ENCODE peak calls at places on chromosomes 12 and 14, in six cellular contexts. X is adrenal gland, F is suprapubic skin, G is IMR-90, L is A549, O is ovary. W is an unnamed sample.

GRCh38 chr12:116346222-116346621 is 68.7 kb upstream of the MED13L start:
- DNase-seq in G (no peak), L (no peak), F (no peak), O (peak), X (peak), W (no peak)

GRCh38 chr12:107551434-107551833 is 134.2 kb upstream of the PWP1 start:
- DNase-seq in G (no peak), F (no peak), X (no peak), O (no peak), L (no peak), W (no peak)

GRCh38 chr14:54572316-54572715 is 5.4 kb downstream of the SAMD4A start:
- DNase-seq in O (no peak), L (peak), X (no peak), F (no peak), G (no peak), W (no peak)

GRCh38 chr12:80226576-80226975 is 127.2 kb downstream of the OTOGL start:
- DNase-seq in L (no peak), F (no peak), O (no peak), G (peak), X (no peak), W (no peak)

GRCh38 chr12:124551268-124552144 is 15.9 kb downstream of the NCOR2 start:
- DNase-seq in G (peak), O (no peak), F (peak), X (no peak), L (no peak), W (no peak)

GRCh38 chr12:4380332-4380731 is 820 bp upstream of the FGF23 start:
- DNase-seq in O (no peak), F (no peak), G (no peak), X (no peak), L (no peak), W (no peak)

GRCh38 chr14:54213531-54213930 is 183.3 kb upstream of the CDKN3 start:
- DNase-seq in F (no peak), L (no peak), O (no peak), X (no peak), G (no peak), W (no peak)

GRCh38 chr14:52950898-52951729 is at the start of gene FERMT2:
- DNase-seq in G (peak), L (peak), O (peak), F (peak), X (peak), W (peak)

GRCh38 chr12:115857923-115858322 is 419.6 kb downstream of the MED13L start:
- DNase-seq in O (no peak), F (no peak), G (no peak), L (no peak), X (peak), W (no peak)

GRCh38 chr12:9081667-9082243 is 34.0 kb downstream of the A2M start:
- DNase-seq in L (no peak), X (no peak), G (no peak), O (no peak), F (no peak), W (no peak)
- TF ChIP-seq POLR2A in L (no peak), X (no peak), G (no peak), O (no peak), F (no peak), W (no peak)

GRCh38 chr14:55579724-55580400 is at the start of gene KTN1:
- DNase-seq in L (peak), O (peak), F (peak), G (peak), X (peak), W (peak)
- TF ChIP-seq POLR2A in L (peak), O (peak), F (peak), G (peak), X (peak), W (peak)

GRCh38 chr12:132342828-132343227 is 13.4 kb upstream of the GALNT9 start:
- DNase-seq in F (no peak), X (no peak), G (no peak), L (no peak), O (no peak), W (no peak)

GRCh38 chr12:132343294-132343972 is 14.0 kb upstream of the GALNT9 start:
- DNase-seq in F (no peak), X (no peak), O (no peak), G (no peak), L (no peak), W (no peak)

GRCh38 chr12:132341318-132342050 is 12.1 kb upstream of the GALNT9 start:
- DNase-seq in F (no peak), L (no peak), O (no peak), G (no peak), X (no peak), W (no peak)

GRCh38 chr12:132344181-132344580 is 14.8 kb upstream of the GALNT9 start:
- DNase-seq in L (no peak), F (no peak), X (no peak), O (no peak), G (no peak), W (no peak)

DNA sequence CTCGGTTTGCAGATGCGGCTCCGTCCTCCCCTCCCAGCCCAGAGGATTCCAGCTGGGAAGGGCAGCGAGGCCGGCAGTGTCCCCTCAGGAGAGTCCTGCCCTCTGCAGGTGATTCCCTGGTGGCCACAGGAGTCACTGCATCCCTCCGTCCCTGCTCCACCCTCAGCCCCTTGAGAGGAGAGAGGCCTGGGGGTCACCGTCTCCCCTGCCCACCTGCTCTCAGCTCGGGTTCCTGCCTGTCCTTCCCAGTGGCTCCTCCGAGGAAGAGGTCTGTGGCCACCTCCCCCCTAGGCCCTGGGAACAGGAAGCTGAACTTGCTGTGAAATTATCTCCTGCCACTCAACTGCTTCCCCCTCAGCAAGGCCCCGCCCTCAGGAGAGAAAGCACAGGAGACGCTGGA is 12.9 kb upstream of the GALNT9 start:
- DNase-seq in L (peak), O (no peak), F (no peak), X (no peak), G (no peak), W (no peak)
- TF ChIP-seq POLR2A in L (no peak), O (no peak), F (no peak), X (no peak), G (no peak), W (no peak)

DNA sequence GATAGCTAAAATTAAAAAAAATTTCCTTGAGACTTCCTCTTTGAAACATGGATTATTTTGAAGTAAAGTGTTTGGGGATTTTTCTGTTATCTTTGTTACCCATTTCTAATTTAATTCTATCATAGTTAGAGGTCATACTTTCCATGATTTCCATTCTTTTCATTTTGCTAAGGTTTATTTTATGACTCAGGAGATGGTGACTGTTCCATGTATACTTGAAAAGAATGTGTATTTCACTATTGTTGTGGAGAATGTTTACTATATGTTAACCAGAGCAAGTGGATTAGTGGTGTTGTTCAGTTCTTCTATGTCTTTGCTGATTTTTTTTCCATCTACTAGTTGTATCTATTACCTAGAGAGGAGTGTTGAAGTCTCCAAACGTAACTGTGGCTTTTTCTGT is 250.5 kb upstream of the PELI2 start:
- DNase-seq in O (no peak), L (no peak), F (no peak), X (no peak), G (peak), W (no peak)
- TF ChIP-seq POLR2A in O (no peak), L (no peak), F (no peak), X (no peak), G (no peak), W (no peak)

GRCh38 chr12:120394483-120395367 is 25.8 kb upstream of the MSI1 start:
- DNase-seq in G (no peak), L (no peak), X (no peak), F (no peak), O (no peak), W (no peak)
- TF ChIP-seq POLR2A in G (no peak), L (no peak), X (no peak), F (no peak), O (no peak), W (no peak)

GRCh38 chr14:68791078-68791983 is 1.5 kb downstream of the ZFP36L1 start:
- DNase-seq in F (no peak), L (peak), G (no peak), O (peak), X (peak), W (no peak)
- TF ChIP-seq POLR2A in F (no peak), L (no peak), G (no peak), O (no peak), X (no peak), W (peak)

W was measured in GM12892.